ENCODE peak calls at places on chromosomes 3 and 15, in seven cellular contexts. I is IMR-90, X is PC-9, L is coronary artery, E is heart left ventricle, M is right atrium auricular region, K is psoas muscle. F is an unnamed sample.

GRCh38 chr3:193822492-193823220 is 229.6 kb downstream of the OPA1 start:
- DNase-seq in E (no peak), X (no peak), I (no peak), K (no peak), M (no peak), L (no peak), F (no peak)

GRCh38 chr15:78993931-78994530 is 49.2 kb upstream of the CTSH start:
- DNase-seq in M (no peak), L (no peak), X (no peak), K (no peak), I (no peak), E (no peak), F (no peak)

GRCh38 chr3:18217512-18218174 is 207.5 kb downstream of the SATB1 start:
- DNase-seq in K (no peak), I (no peak), L (no peak), M (no peak), E (no peak), X (no peak), F (no peak)

GRCh38 chr3:29430558-29430971 is 149.7 kb downstream of the RBMS3 start:
- DNase-seq in L (no peak), I (peak), M (no peak), E (no peak), X (no peak), K (no peak), F (no peak)

GRCh38 chr3:140010391-140010790 is 75.4 kb downstream of the CLSTN2 start:
- DNase-seq in L (no peak), I (no peak), X (no peak), K (no peak), E (no peak), M (no peak), F (no peak)

GRCh38 chr15:31206386-31207174 is 105.1 kb upstream of the TRPM1 start:
- DNase-seq in I (no peak), L (no peak), M (peak), K (no peak), X (no peak), E (no peak), F (no peak)

GRCh38 chr15:83305696-83306291 is 21.3 kb upstream of the BNC1 start:
- DNase-seq in K (no peak), M (no peak), L (no peak), I (peak), X (peak), E (no peak), F (no peak)

GRCh38 chr15:30065025-30065801 is 17.5 kb upstream of the GOLGA8J start:
- DNase-seq in K (no peak), I (peak), E (no peak), L (no peak), X (no peak), M (no peak), F (no peak)

GRCh38 chr3:141012571-141012970 is 38.6 kb upstream of the SPSB4 start:
- DNase-seq in K (no peak), X (no peak), L (no peak), I (no peak), E (no peak), M (no peak), F (no peak)

GRCh38 chr3:67804089-67804488 is 149.7 kb upstream of the SUCLG2 start:
- DNase-seq in I (peak), M (no peak), L (no peak), E (no peak), K (no peak), X (no peak), F (no peak)

GRCh38 chr3:185470323-185470722 is 28.5 kb downstream of the TMEM41A start:
- DNase-seq in K (no peak), I (no peak), L (no peak), M (no peak), E (no peak), X (no peak), F (no peak)

GRCh38 chr15:88658972-88659931 is 20.4 kb downstream of the ISG20 start:
- DNase-seq in E (no peak), K (no peak), X (peak), M (peak), L (peak), I (peak), F (peak)

GRCh38 chr3:141379250-141379872 is 11.1 kb downstream of the ZBTB38 start:
- DNase-seq in E (no peak), L (no peak), I (no peak), K (no peak), M (no peak), X (no peak), F (no peak)

GRCh38 chr15:58201536-58201935 is 63.4 kb downstream of the AQP9 start:
- DNase-seq in L (no peak), M (no peak), K (no peak), I (peak), E (no peak), X (no peak), F (no peak)

GRCh38 chr3:47533481-47533880 is 20.0 kb upstream of the ELP6 start:
- DNase-seq in K (no peak), L (no peak), E (no peak), I (no peak), M (no peak), X (no peak), F (no peak)

GRCh38 chr3:10553586-10554235 is 48.3 kb upstream of the ATP2B2 start:
- DNase-seq in E (peak), X (no peak), L (peak), K (no peak), I (no peak), M (peak), F (no peak)

GRCh38 chr3:53881691-53882593 is at the start of gene ACTR8:
- DNase-seq in K (peak), X (peak), I (peak), L (peak), M (peak), E (peak), F (peak)

GRCh38 chr15:60569596-60569995 is 90.7 kb upstream of the ICE2 start:
- DNase-seq in I (peak), M (no peak), E (no peak), L (no peak), X (no peak), K (no peak), F (no peak)

GRCh38 chr3:138328341-138328740 is 1.3 kb downstream of the NME9 start:
- DNase-seq in I (peak), M (no peak), L (no peak), K (no peak), X (no peak), E (no peak), F (no peak)

GRCh38 chr3:99249627-99250026 is 348.1 kb upstream of the DCBLD2 start:
- DNase-seq in K (no peak), E (no peak), I (no peak), L (no peak), M (no peak), X (no peak), F (no peak)

GRCh38 chr3:64049136-64049535 is 25.8 kb upstream of the PSMD6 start:
- DNase-seq in L (no peak), K (no peak), M (no peak), E (no peak), I (peak), X (no peak), F (no peak)

GRCh38 chr3:25139267-25139666 is 288.8 kb upstream of the RARB start:
- DNase-seq in X (no peak), I (no peak), E (no peak), L (no peak), M (no peak), K (no peak), F (no peak)

GRCh38 chr15:71916834-71917233 is 106.5 kb downstream of the NR2E3 start:
- DNase-seq in E (no peak), L (no peak), X (no peak), K (no peak), M (no peak), I (no peak), F (no peak)

GRCh38 chr15:62447742-62448141 is 282.7 kb upstream of the C2CD4B start:
- DNase-seq in K (no peak), L (no peak), I (no peak), X (no peak), M (no peak), E (no peak), F (no peak)

GRCh38 chr3:55469957-55470526 is 17.1 kb downstream of the WNT5A start:
- DNase-seq in E (no peak), K (no peak), L (no peak), I (no peak), M (no peak), X (no peak), F (no peak)

GRCh38 chr3:55474213-55474632 is 12.9 kb downstream of the WNT5A start:
- DNase-seq in K (no peak), E (no peak), I (no peak), M (no peak), L (no peak), X (no peak), F (no peak)

GRCh38 chr3:55473788-55474187 is 13.3 kb downstream of the WNT5A start:
- DNase-seq in E (no peak), M (no peak), I (no peak), L (no peak), K (no peak), X (no peak), F (no peak)

GRCh38 chr3:55471084-55471483 is 16.0 kb downstream of the WNT5A start:
- DNase-seq in X (no peak), E (no peak), M (no peak), I (no peak), K (no peak), L (no peak), F (no peak)

DNA sequence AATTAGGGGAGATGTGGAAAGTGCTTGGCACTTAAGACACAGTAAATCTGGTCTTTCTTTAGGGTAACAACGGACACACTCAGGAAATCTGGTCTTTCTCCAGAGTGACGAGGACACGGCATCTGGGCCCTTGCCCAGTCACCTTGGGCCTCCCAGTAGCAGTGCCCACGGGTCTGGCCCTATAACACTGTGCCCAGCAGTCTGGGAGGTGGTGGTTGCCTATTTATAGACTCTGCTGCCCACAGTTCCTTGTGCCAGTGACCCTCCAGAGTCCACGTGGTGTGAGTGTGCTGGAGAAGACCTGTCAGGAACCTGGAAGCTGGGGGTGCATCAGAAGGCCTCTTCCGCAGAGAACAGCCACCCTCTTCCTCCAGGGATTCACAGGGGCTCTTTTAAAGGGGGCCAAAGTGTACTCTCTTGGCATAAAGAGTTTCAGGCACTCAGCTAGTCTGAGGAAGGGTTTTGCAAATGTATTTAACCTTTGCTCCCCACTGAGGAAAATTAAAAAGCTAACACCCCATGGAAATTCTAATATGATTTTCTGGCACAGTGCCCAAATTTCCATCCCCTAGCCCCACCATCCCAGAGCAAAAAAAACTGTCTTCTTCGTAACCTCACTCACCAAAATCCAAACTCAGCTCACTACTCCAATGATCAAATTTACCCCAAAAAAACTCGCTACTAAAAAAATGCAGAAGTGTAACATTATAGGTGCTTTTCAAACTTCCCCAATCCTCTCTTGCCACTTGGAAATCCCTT is 15.4 kb downstream of the WNT5A start:
- DNase-seq in M (no peak), E (peak), K (no peak), I (no peak), X (no peak), L (no peak), F (no peak)
- H3K27ac ChIP-seq in M (no peak), E (peak), K (no peak), I (peak), X (no peak), L (no peak), F (no peak)

DNA sequence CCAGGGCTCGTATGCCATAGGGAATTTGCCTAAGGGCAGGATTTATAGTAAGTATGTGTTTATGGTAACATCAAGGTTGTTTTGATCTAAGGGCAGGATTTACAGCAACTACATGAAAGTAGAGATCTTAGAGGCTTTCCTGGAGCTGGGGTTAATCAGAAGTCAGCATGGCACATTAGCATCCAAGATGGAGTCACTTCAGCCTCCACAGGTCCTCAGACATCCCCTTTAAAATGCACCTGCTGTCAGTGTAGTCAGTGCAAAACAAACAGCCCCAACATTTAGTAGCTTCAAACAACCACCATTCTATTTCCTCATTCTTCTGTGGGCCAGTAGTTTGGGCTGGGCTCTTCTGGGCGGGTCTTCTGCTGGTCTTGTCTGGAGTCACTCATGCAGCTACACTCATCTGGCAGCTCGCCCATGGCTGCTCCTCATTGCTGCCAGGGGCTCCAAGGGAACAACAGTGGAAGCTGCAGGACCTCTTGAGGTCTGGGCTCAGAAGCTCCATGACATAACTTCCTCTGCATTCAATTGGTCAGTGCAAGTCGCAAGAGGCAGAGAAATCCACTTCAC is 99.9 kb downstream of the TLE3 start:
- DNase-seq in X (peak), I (peak), L (no peak), M (peak), K (peak), E (no peak), F (peak)
- H3K27ac ChIP-seq in X (no peak), I (no peak), L (no peak), M (no peak), K (no peak), E (no peak), F (no peak)

GRCh38 chr3:188157407-188157806 is 3.5 kb downstream of the LPP start:
- DNase-seq in M (no peak), K (no peak), I (no peak), X (peak), E (no peak), L (no peak), F (no peak)

GRCh38 chr3:188156051-188156450 is 2.1 kb downstream of the LPP start:
- DNase-seq in E (no peak), L (no peak), X (peak), K (no peak), M (no peak), I (no peak), F (no peak)

GRCh38 chr3:188160751-188161150 is 6.8 kb downstream of the LPP start:
- DNase-seq in I (no peak), K (no peak), E (no peak), X (no peak), L (no peak), M (no peak), F (no peak)

GRCh38 chr3:188158731-188159355 is 4.9 kb downstream of the LPP start:
- DNase-seq in K (no peak), X (peak), M (no peak), L (no peak), E (no peak), I (no peak), F (no peak)

GRCh38 chr3:188157971-188158370 is 4.0 kb downstream of the LPP start:
- DNase-seq in L (no peak), M (no peak), X (peak), E (no peak), K (no peak), I (no peak), F (no peak)
- H3K27ac ChIP-seq in L (peak), M (peak), X (no peak), E (peak), K (peak), I (no peak), F (no peak)

GRCh38 chr3:244041-244440 is 47.5 kb downstream of the CHL1 start:
- DNase-seq in I (peak), M (no peak), X (no peak), K (no peak), E (no peak), L (no peak), F (no peak)

GRCh38 chr3:248841-249520 is 52.4 kb downstream of the CHL1 start:
- DNase-seq in M (no peak), X (no peak), I (no peak), L (no peak), E (no peak), K (no peak), F (no peak)

DNA sequence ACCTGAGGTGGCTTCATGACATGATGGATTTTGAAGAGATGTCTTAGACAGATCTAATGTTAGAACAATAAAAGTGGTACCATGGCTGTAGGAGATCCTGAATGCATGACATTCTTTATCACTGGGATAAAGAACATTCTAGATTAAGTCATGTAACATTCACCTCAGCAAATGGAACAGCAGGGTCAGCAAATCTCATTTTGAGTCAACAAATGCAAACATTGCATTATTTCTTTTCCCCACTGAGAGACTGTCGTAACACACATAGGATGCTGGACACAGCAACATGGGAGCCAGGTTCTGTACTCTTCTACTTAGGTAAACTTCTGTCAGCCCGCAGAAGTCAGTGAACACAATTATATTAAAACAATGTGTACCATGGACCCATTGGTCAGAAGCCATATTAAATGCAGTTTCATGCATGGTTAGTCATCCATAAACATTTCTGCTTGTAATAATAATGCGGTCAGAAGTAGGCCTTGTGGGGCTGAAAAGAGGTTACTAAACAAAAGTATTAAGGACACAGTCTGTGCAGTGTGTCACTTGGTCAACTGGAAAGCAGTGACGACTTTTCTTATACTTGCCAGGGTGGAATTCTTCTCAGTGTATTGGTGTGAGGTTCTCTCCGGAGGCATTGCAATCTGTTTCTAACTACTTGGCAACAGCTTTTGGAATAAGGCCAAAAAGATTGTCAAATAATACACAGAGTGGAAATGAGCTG is 46.6 kb downstream of the CHL1 start:
- DNase-seq in E (no peak), K (no peak), X (no peak), L (no peak), M (no peak), I (peak), F (no peak)
- H3K27ac ChIP-seq in E (no peak), K (no peak), X (no peak), L (no peak), M (no peak), I (no peak), F (no peak)

DNA sequence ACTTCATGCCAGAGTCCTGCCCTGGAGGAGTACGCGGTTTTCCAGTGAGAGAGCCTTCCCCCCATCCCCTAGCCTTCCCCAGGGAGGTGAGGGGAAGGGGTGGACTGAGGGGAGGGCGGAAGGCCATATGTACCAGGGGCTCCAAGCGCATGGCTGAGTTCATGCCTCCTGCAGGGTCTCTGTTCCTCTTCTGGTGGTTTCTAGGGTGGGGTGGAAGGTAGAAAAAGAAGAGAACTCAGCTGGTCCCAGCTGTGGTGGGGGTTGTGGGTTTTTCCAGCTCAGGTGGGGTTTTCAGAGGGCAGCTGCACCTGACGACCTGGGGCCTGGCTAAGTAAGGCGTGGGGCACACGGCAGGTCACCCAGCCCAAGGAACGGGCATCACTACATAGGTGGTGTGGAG is 10.7 kb upstream of the IQSEC1 start:
- DNase-seq in E (no peak), K (no peak), M (no peak), X (no peak), I (no peak), L (no peak), F (peak)
- H3K27ac ChIP-seq in E (no peak), K (no peak), M (no peak), X (no peak), I (no peak), L (no peak), F (peak)

DNA sequence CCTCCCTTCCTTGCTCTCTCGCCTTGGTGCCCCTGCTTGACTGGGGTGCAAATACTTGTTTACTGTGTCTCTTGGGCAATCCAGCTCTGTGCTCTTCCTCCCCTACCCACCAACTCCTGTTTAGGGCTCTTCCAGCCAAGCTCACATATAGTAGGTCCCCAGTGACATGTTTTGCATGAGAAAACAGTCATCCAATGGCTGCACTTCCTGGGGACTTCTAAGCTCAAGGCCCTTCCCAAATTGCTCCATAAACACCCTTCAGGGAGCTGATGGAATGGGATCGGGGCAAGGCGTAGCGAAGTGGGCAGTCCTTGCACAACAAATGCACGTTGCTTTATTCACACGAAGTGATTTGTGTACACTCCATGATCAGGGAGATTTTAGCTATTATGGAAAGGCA is 9.4 kb upstream of the COPG1 start:
- DNase-seq in K (no peak), M (no peak), L (no peak), X (no peak), E (no peak), I (no peak), F (no peak)
- H3K27ac ChIP-seq in K (no peak), M (no peak), L (no peak), X (peak), E (peak), I (no peak), F (peak)

DNA sequence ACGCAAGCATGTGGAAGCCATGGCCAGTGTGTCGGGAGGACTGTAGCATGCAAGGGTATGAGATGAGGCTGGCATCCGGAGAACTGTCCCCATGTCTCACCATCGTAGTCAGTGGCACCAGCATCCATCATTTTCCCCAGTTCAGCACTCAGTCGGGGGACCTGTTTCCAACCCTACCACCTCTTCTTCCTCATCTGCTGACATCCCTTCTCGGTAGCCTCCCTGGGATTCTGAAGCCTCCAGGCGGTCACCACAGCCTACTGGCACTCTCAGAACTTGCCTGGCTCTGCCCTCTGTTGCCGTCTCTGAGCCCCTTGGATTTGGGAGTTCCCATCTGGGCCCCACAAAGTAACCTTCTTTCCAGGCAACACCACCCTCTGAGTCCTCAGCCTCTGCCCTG is 131.1 kb upstream of the ABHD17C start:
- DNase-seq in M (peak), I (no peak), K (no peak), L (peak), E (no peak), X (no peak), F (no peak)
- H3K27ac ChIP-seq in M (no peak), I (no peak), K (no peak), L (no peak), E (no peak), X (no peak), F (no peak)